ENCODE peak calls at places on chromosomes 5 and 9, in nine cellular contexts. P is psoas muscle; C is amygdala; B is stimulated activated CD4-positive, alpha-beta T cell treated with anti-CD3 and anti-CD28 coated beads, Interleukin-2, amount 100 ng/mL, for 24 hours; U is endothelial cell of umbilical vein; I is HFFc6; H is activated naive CD4-positive, alpha-beta T cell treated with Interleukin-2 at 50 U/mL for 16 hours; R is H4; Y is fibroblast of the conjunctiva. Q is an unnamed sample.

GRCh38 chr5:80408976-80409926 is 1.4 kb downstream of the ZFYVE16 start:
- DNase-seq in P (no peak), C (no peak), B (no peak), U (peak), I (no peak), H (no peak), R (no peak), Y (no peak), Q (no peak)

GRCh38 chr9:89553451-89554020 is 51.3 kb upstream of the GADD45G start:
- DNase-seq in P (no peak), C (no peak), B (no peak), U (no peak), I (no peak), H (no peak), R (no peak), Y (no peak), Q (no peak)

GRCh38 chr5:40441733-40442132 is 238.0 kb upstream of the PTGER4 start:
- DNase-seq in P (no peak), C (no peak), B (peak), U (no peak), I (no peak), H (peak), R (no peak), Y (no peak), Q (no peak)

GRCh38 chr9:33381231-33381791 is 21.1 kb downstream of the AQP7 start:
- DNase-seq in P (no peak), C (no peak), B (no peak), U (no peak), I (no peak), H (no peak), R (no peak), Y (no peak), Q (no peak)

GRCh38 chr5:135055385-135055784 is 21.4 kb upstream of the PITX1 start:
- DNase-seq in P (peak), C (no peak), B (no peak), U (no peak), I (no peak), H (no peak), R (no peak), Y (no peak), Q (no peak)

GRCh38 chr9:16871358-16872151 is 1.1 kb upstream of the BNC2 start:
- DNase-seq in P (peak), C (peak), B (no peak), U (peak), I (peak), H (no peak), R (peak), Y (peak), Q (no peak)

GRCh38 chr9:16316911-16317817 is 553.3 kb downstream of the BNC2 start:
- DNase-seq in P (no peak), C (peak), B (no peak), U (no peak), I (no peak), H (no peak), R (no peak), Y (no peak), Q (no peak)

GRCh38 chr9:87233916-87234455 is 263.7 kb upstream of the DAPK1 start:
- DNase-seq in P (peak), C (no peak), B (no peak), U (no peak), I (no peak), H (no peak), R (no peak), Y (no peak), Q (no peak)

GRCh38 chr5:55821731-55822512 is 29.2 kb upstream of the IL31RA start:
- DNase-seq in P (no peak), C (no peak), B (no peak), U (peak), I (no peak), H (peak), R (no peak), Y (no peak), Q (no peak)

GRCh38 chr5:43389679-43390329 is 22.4 kb downstream of the CCL28 start:
- DNase-seq in P (no peak), C (peak), B (peak), U (peak), I (peak), H (peak), R (peak), Y (peak), Q (no peak)

GRCh38 chr5:139276426-139276825 is 17.1 kb upstream of the MATR3 start:
- DNase-seq in P (no peak), C (no peak), B (no peak), U (no peak), I (no peak), H (no peak), R (no peak), Y (no peak), Q (no peak)

GRCh38 chr5:180604271-180604670 is 13.0 kb upstream of the SCGB3A1 start:
- DNase-seq in P (peak), C (no peak), B (no peak), U (no peak), I (no peak), H (no peak), R (no peak), Y (no peak), Q (no peak)

GRCh38 chr5:13611604-13612003 is 332.9 kb downstream of the DNAH5 start:
- DNase-seq in P (no peak), C (no peak), B (no peak), U (no peak), I (no peak), H (no peak), R (no peak), Y (no peak), Q (no peak)

GRCh38 chr9:137605146-137606004 is at the start of gene ARRDC1:
- DNase-seq in P (peak), C (peak), B (peak), U (peak), I (peak), H (peak), R (peak), Y (peak), Q (peak)

GRCh38 chr9:135079018-135079417 is 8.4 kb upstream of the OLFM1 start:
- DNase-seq in P (no peak), C (no peak), B (no peak), U (no peak), I (no peak), H (no peak), R (no peak), Y (no peak), Q (no peak)

GRCh38 chr5:139177809-139178581 is 20.2 kb downstream of the SIL1 start:
- DNase-seq in P (peak), C (no peak), B (no peak), U (no peak), I (no peak), H (no peak), R (no peak), Y (no peak), Q (no peak)

GRCh38 chr5:33806736-33807442 is 84.9 kb downstream of the ADAMTS12 start:
- DNase-seq in P (no peak), C (no peak), B (no peak), U (peak), I (peak), H (no peak), R (peak), Y (no peak), Q (no peak)

GRCh38 chr5:113282470-113282869 is 152.3 kb downstream of the TSSK1B start:
- DNase-seq in P (no peak), C (no peak), B (no peak), U (no peak), I (no peak), H (no peak), R (no peak), Y (no peak), Q (no peak)

GRCh38 chr9:14170973-14171596 is 142.9 kb downstream of the NFIB start:
- DNase-seq in P (no peak), C (no peak), B (no peak), U (peak), I (no peak), H (no peak), R (peak), Y (no peak), Q (no peak)

GRCh38 chr9:16202913-16203734 is 650.3 kb downstream of the CCDC171 start:
- DNase-seq in P (no peak), C (no peak), B (no peak), U (peak), I (peak), H (no peak), R (peak), Y (peak), Q (no peak)

Q was measured in stimulated activated CD8-positive, alpha-beta memory T cell treated with anti-CD3 and anti-CD28 coated beads, Interleukin-2, amount 100 ng/mL, for 48 hours.